ENCODE peak calls at places on chromosomes 3 and 15, in seven cellular contexts. H is GM12865; O is NCI-H526; W is effector memory CD8-positive, alpha-beta T cell; Q is C1 segment of cervical spinal cord; A is activated CD4-positive, alpha-beta T cell treated with anti-CD3 and anti-CD28 coated beads for 24 hours; D is NCI-H1436. N is an unnamed sample.

GRCh38 chr15:70318996-70319465 is 221.3 kb upstream of the TLE3 start:
- DNase-seq in H (no peak), O (no peak), W (no peak), Q (no peak), A (no peak), D (no peak), N (no peak)

GRCh38 chr3:14261229-14261628 is 82.6 kb downstream of the LSM3 start:
- DNase-seq in H (peak), O (peak), W (peak), Q (peak), A (peak), D (peak), N (peak)

GRCh38 chr3:42667096-42667522 is 13.6 kb downstream of the ZBTB47 start:
- DNase-seq in H (no peak), O (no peak), W (no peak), Q (no peak), A (no peak), D (no peak), N (no peak)

GRCh38 chr3:196502775-196503181 is 790 bp downstream of the RNF168 start:
- DNase-seq in H (peak), O (no peak), W (peak), Q (peak), A (peak), D (peak), N (no peak)

GRCh38 chr3:141498592-141499223 is 11.9 kb downstream of the RASA2 start:
- DNase-seq in H (peak), O (no peak), W (peak), Q (no peak), A (peak), D (no peak), N (no peak)

GRCh38 chr15:74950078-74951000 is 6.2 kb downstream of the RPP25 start:
- DNase-seq in H (peak), O (peak), W (peak), Q (peak), A (peak), D (peak), N (no peak)

GRCh38 chr3:30273304-30274072 is 332.9 kb upstream of the TGFBR2 start:
- DNase-seq in H (no peak), O (no peak), W (no peak), Q (no peak), A (no peak), D (no peak), N (no peak)

GRCh38 chr3:117600112-117600511 is 890.5 kb downstream of the TUSC7 start:
- DNase-seq in H (peak), O (no peak), W (no peak), Q (no peak), A (no peak), D (no peak), N (peak)

GRCh38 chr15:60553163-60553562 is 74.2 kb upstream of the ICE2 start:
- DNase-seq in H (no peak), O (no peak), W (no peak), Q (no peak), A (no peak), D (no peak), N (no peak)

GRCh38 chr3:41881233-41881821 is 80.6 kb downstream of the ULK4 start:
- DNase-seq in H (peak), O (peak), W (peak), Q (peak), A (no peak), D (no peak), N (no peak)

GRCh38 chr3:45906681-45907220 is 20.4 kb downstream of the CCR9 start:
- DNase-seq in H (no peak), O (no peak), W (no peak), Q (no peak), A (no peak), D (no peak), N (no peak)

GRCh38 chr3:63745757-63746156 is 73.3 kb upstream of the C3orf49 start:
- DNase-seq in H (no peak), O (no peak), W (no peak), Q (no peak), A (no peak), D (no peak), N (no peak)

GRCh38 chr15:35743320-35743719 is 197.4 kb upstream of the DPH6 start:
- DNase-seq in H (no peak), O (no peak), W (no peak), Q (no peak), A (no peak), D (no peak), N (no peak)

GRCh38 chr3:128321418-128321817 is 145.3 kb downstream of the DNAJB8 start:
- DNase-seq in H (no peak), O (no peak), W (no peak), Q (no peak), A (no peak), D (no peak), N (no peak)

GRCh38 chr3:52281980-52282801 is 3.7 kb upstream of the WDR82 start:
- DNase-seq in H (no peak), O (no peak), W (peak), Q (no peak), A (no peak), D (no peak), N (no peak)

GRCh38 chr15:41870689-41871081 is 23.2 kb downstream of the SPTBN5 start:
- DNase-seq in H (no peak), O (no peak), W (peak), Q (no peak), A (peak), D (no peak), N (no peak)

GRCh38 chr15:91548588-91548987 is 304.9 kb upstream of the SLCO3A1 start:
- DNase-seq in H (no peak), O (no peak), W (no peak), Q (peak), A (no peak), D (no peak), N (no peak)

GRCh38 chr15:31267161-31268107 is 59.2 kb upstream of the KLF13 start:
- DNase-seq in H (no peak), O (no peak), W (no peak), Q (no peak), A (no peak), D (no peak), N (no peak)

GRCh38 chr15:59688383-59688887 is 685 bp downstream of the BNIP2 start:
- DNase-seq in H (peak), O (no peak), W (peak), Q (no peak), A (no peak), D (peak), N (no peak)

GRCh38 chr15:48565560-48566482 is 79.7 kb downstream of the FBN1 start:
- DNase-seq in H (no peak), O (no peak), W (no peak), Q (no peak), A (no peak), D (no peak), N (no peak)

GRCh38 chr3:3984053-3984452 is 184.8 kb downstream of the LRRN1 start:
- DNase-seq in H (no peak), O (no peak), W (no peak), Q (no peak), A (no peak), D (no peak), N (no peak)

GRCh38 chr3:131630812-131631211 is 128.0 kb upstream of the MRPL3 start:
- DNase-seq in H (no peak), O (no peak), W (no peak), Q (no peak), A (no peak), D (no peak), N (no peak)

GRCh38 chr3:44825264-44825925 is 36.3 kb upstream of the TMEM42 start:
- DNase-seq in H (no peak), O (no peak), W (no peak), Q (no peak), A (no peak), D (no peak), N (no peak)

N was measured in NCI-H2107.